ENCODE peak calls at places on chromosome 11, in four cellular contexts. One of them, this sample, is unnamed.

GRCh38 chr11:3823303-3823702 is 14.9 kb downstream of the PGAP2 start:
- DNase-seq in Right ventricle myocardium inferior: no peak
- DNase-seq in activated T-helper 1 cell treated with anti-CD3 and anti-CD28 coated beads, Interleukin-2, amount 50 U/mL, for 16 hours: no peak
- DNase-seq in cardiac fibroblast: peak; percentile 73
- DNase-seq in this sample: peak; percentile 68

GRCh38 chr11:12179019-12179418 is 68.6 kb downstream of the MICAL2 start:
- DNase-seq in Right ventricle myocardium inferior: no peak
- DNase-seq in activated T-helper 1 cell treated with anti-CD3 and anti-CD28 coated beads, Interleukin-2, amount 50 U/mL, for 16 hours: no peak
- DNase-seq in cardiac fibroblast: no peak
- DNase-seq in this sample: no peak

GRCh38 chr11:9139628-9140357 is 48.4 kb upstream of the SCUBE2 start:
- DNase-seq in Right ventricle myocardium inferior: no peak
- DNase-seq in activated T-helper 1 cell treated with anti-CD3 and anti-CD28 coated beads, Interleukin-2, amount 50 U/mL, for 16 hours: no peak
- DNase-seq in cardiac fibroblast: no peak
- DNase-seq in this sample: no peak

GRCh38 chr11:134556186-134556585 is 144.1 kb upstream of the B3GAT1 start:
- DNase-seq in Right ventricle myocardium inferior: no peak
- DNase-seq in activated T-helper 1 cell treated with anti-CD3 and anti-CD28 coated beads, Interleukin-2, amount 50 U/mL, for 16 hours: no peak
- DNase-seq in cardiac fibroblast: no peak
- DNase-seq in this sample: no peak

GRCh38 chr11:10294289-10294953 is 402 bp upstream of the SBF2 start:
- DNase-seq in Right ventricle myocardium inferior: peak; percentile 76
- DNase-seq in activated T-helper 1 cell treated with anti-CD3 and anti-CD28 coated beads, Interleukin-2, amount 50 U/mL, for 16 hours: no peak
- DNase-seq in cardiac fibroblast: peak; percentile 88
- DNase-seq in this sample: peak; percentile 95

GRCh38 chr11:1920128-1920908 is 815 bp downstream of the TNNT3 start:
- DNase-seq in Right ventricle myocardium inferior: peak; percentile 60
- DNase-seq in activated T-helper 1 cell treated with anti-CD3 and anti-CD28 coated beads, Interleukin-2, amount 50 U/mL, for 16 hours: no peak
- DNase-seq in cardiac fibroblast: no peak
- DNase-seq in this sample: no peak

GRCh38 chr11:126354631-126355323 is 709 bp upstream of the ST3GAL4 start:
- DNase-seq in Right ventricle myocardium inferior: no peak
- DNase-seq in activated T-helper 1 cell treated with anti-CD3 and anti-CD28 coated beads, Interleukin-2, amount 50 U/mL, for 16 hours: no peak
- DNase-seq in cardiac fibroblast: no peak
- DNase-seq in this sample: no peak

GRCh38 chr11:35005156-35005780 is 88.8 kb downstream of the PDHX start:
- DNase-seq in Right ventricle myocardium inferior: no peak
- DNase-seq in activated T-helper 1 cell treated with anti-CD3 and anti-CD28 coated beads, Interleukin-2, amount 50 U/mL, for 16 hours: no peak
- DNase-seq in cardiac fibroblast: no peak
- DNase-seq in this sample: no peak

GRCh38 chr11:74699615-74700396 is 31.4 kb downstream of the CHRDL2 start:
- DNase-seq in Right ventricle myocardium inferior: no peak
- DNase-seq in activated T-helper 1 cell treated with anti-CD3 and anti-CD28 coated beads, Interleukin-2, amount 50 U/mL, for 16 hours: no peak
- DNase-seq in cardiac fibroblast: no peak
- DNase-seq in this sample: no peak

GRCh38 chr11:112797653-112798293 is 163.4 kb upstream of the NCAM1 start:
- DNase-seq in Right ventricle myocardium inferior: no peak
- DNase-seq in activated T-helper 1 cell treated with anti-CD3 and anti-CD28 coated beads, Interleukin-2, amount 50 U/mL, for 16 hours: no peak
- DNase-seq in cardiac fibroblast: peak; percentile 48
- DNase-seq in this sample: peak; percentile 6

GRCh38 chr11:117392001-117392690 is 64.5 kb downstream of the CEP164 start:
- DNase-seq in Right ventricle myocardium inferior: peak; percentile 58
- DNase-seq in activated T-helper 1 cell treated with anti-CD3 and anti-CD28 coated beads, Interleukin-2, amount 50 U/mL, for 16 hours: no peak
- DNase-seq in cardiac fibroblast: no peak
- DNase-seq in this sample: no peak

GRCh38 chr11:121630041-121630440 is 177.3 kb upstream of the SORL1-AS1 start:
- DNase-seq in Right ventricle myocardium inferior: no peak
- DNase-seq in activated T-helper 1 cell treated with anti-CD3 and anti-CD28 coated beads, Interleukin-2, amount 50 U/mL, for 16 hours: no peak
- DNase-seq in cardiac fibroblast: peak; percentile 84
- DNase-seq in this sample: peak; percentile 62

GRCh38 chr11:76073716-76074115 is 132.6 kb downstream of the WNT11 start:
- DNase-seq in Right ventricle myocardium inferior: no peak
- DNase-seq in activated T-helper 1 cell treated with anti-CD3 and anti-CD28 coated beads, Interleukin-2, amount 50 U/mL, for 16 hours: no peak
- DNase-seq in cardiac fibroblast: peak; percentile 81
- DNase-seq in this sample: peak; percentile 76

GRCh38 chr11:131668867-131669780 is 298.7 kb downstream of the NTM start:
- DNase-seq in Right ventricle myocardium inferior: no peak
- DNase-seq in activated T-helper 1 cell treated with anti-CD3 and anti-CD28 coated beads, Interleukin-2, amount 50 U/mL, for 16 hours: no peak
- DNase-seq in cardiac fibroblast: peak; percentile 48
- DNase-seq in this sample: peak; percentile 7

GRCh38 chr11:120178441-120179070 is 32.3 kb upstream of the OAF start:
- DNase-seq in Right ventricle myocardium inferior: no peak
- DNase-seq in activated T-helper 1 cell treated with anti-CD3 and anti-CD28 coated beads, Interleukin-2, amount 50 U/mL, for 16 hours: no peak
- DNase-seq in cardiac fibroblast: peak; percentile 33
- DNase-seq in this sample: no peak

GRCh38 chr11:130641884-130642283 is 193.4 kb downstream of the ADAMTS15 start:
- DNase-seq in Right ventricle myocardium inferior: no peak
- DNase-seq in activated T-helper 1 cell treated with anti-CD3 and anti-CD28 coated beads, Interleukin-2, amount 50 U/mL, for 16 hours: no peak
- DNase-seq in cardiac fibroblast: no peak
- DNase-seq in this sample: no peak

GRCh38 chr11:46682773-46683752 is 17.4 kb downstream of the ARHGAP1 start:
- DNase-seq in Right ventricle myocardium inferior: no peak
- DNase-seq in activated T-helper 1 cell treated with anti-CD3 and anti-CD28 coated beads, Interleukin-2, amount 50 U/mL, for 16 hours: no peak
- DNase-seq in cardiac fibroblast: no peak
- DNase-seq in this sample: peak; percentile 17

GRCh38 chr11:96337541-96338530 is 5.2 kb downstream of the MAML2 start:
- DNase-seq in Right ventricle myocardium inferior: no peak
- DNase-seq in activated T-helper 1 cell treated with anti-CD3 and anti-CD28 coated beads, Interleukin-2, amount 50 U/mL, for 16 hours: no peak
- DNase-seq in cardiac fibroblast: peak; percentile 61
- DNase-seq in this sample: peak; percentile 70

GRCh38 chr11:44629732-44630345 is 64.4 kb downstream of the CD82 start:
- DNase-seq in Right ventricle myocardium inferior: no peak
- DNase-seq in activated T-helper 1 cell treated with anti-CD3 and anti-CD28 coated beads, Interleukin-2, amount 50 U/mL, for 16 hours: no peak
- DNase-seq in cardiac fibroblast: no peak
- DNase-seq in this sample: no peak

GRCh38 chr11:47510231-47510630 is 42.7 kb downstream of the CELF1 start:
- DNase-seq in Right ventricle myocardium inferior: no peak
- DNase-seq in activated T-helper 1 cell treated with anti-CD3 and anti-CD28 coated beads, Interleukin-2, amount 50 U/mL, for 16 hours: no peak
- DNase-seq in cardiac fibroblast: no peak
- DNase-seq in this sample: no peak

GRCh38 chr11:12629601-12630313 is 44.5 kb upstream of the TEAD1 start:
- DNase-seq in Right ventricle myocardium inferior: no peak
- DNase-seq in activated T-helper 1 cell treated with anti-CD3 and anti-CD28 coated beads, Interleukin-2, amount 50 U/mL, for 16 hours: no peak
- DNase-seq in cardiac fibroblast: peak; percentile 58
- DNase-seq in this sample: peak; percentile 75

GRCh38 chr11:86301742-86302091 is 323 bp upstream of the HIKESHI start:
- DNase-seq in Right ventricle myocardium inferior: no peak
- DNase-seq in activated T-helper 1 cell treated with anti-CD3 and anti-CD28 coated beads, Interleukin-2, amount 50 U/mL, for 16 hours: no peak
- DNase-seq in cardiac fibroblast: no peak
- DNase-seq in this sample: no peak